ENCODE peak calls at places on chromosomes 4 and X, in five cellular contexts. I is fibroblast of mammary gland, P is heart left ventricle, W is psoas muscle, Y is AG10803. U is an unnamed sample.

GRCh38 chr4:37767546-37767945 is 58.9 kb upstream of the PGM2 start:
- DNase-seq in I (peak), Y (peak), P (peak), W (peak), U (peak)

GRCh38 chrX:46811101-46811500 is 25.7 kb upstream of the RP2 start:
- DNase-seq in I (peak), P (no peak), Y (peak), W (no peak), U (no peak)

GRCh38 chrX:74234829-74235228 is 69.2 kb upstream of the ZCCHC13 start:
- DNase-seq in P (no peak), I (no peak), W (no peak), Y (no peak), U (no peak)

GRCh38 chr4:186844059-186844681 is 120.5 kb upstream of the FAT1 start:
- DNase-seq in W (no peak), Y (peak), I (peak), P (peak), U (no peak)

GRCh38 chr4:16078195-16078756 is 5.5 kb downstream of the PROM1 start:
- DNase-seq in W (no peak), I (no peak), Y (no peak), P (no peak), U (no peak)

GRCh38 chrX:110407910-110408545 is 49.4 kb downstream of the RTL9 start:
- DNase-seq in W (no peak), I (peak), P (peak), Y (peak), U (peak)

GRCh38 chr4:86957214-86957613 is 22.4 kb downstream of the AFF1 start:
- DNase-seq in W (no peak), I (peak), P (no peak), Y (peak), U (no peak)

GRCh38 chr4:78650106-78651021 is 98.8 kb downstream of the ANXA3 start:
- DNase-seq in W (no peak), I (peak), P (no peak), Y (peak), U (no peak)

GRCh38 chr4:152698012-152698499 is 18.3 kb upstream of the TMEM154 start:
- DNase-seq in Y (no peak), I (no peak), P (no peak), W (no peak), U (no peak)

GRCh38 chrX:129925305-129926092 is 19.5 kb downstream of the UTP14A start:
- DNase-seq in I (peak), W (peak), P (peak), Y (peak), U (peak)

GRCh38 chr4:43471950-43472349 is 579.4 kb downstream of the GRXCR1 start:
- DNase-seq in W (no peak), I (peak), Y (no peak), P (no peak), U (no peak)

GRCh38 chrX:71661919-71662318 is 5.4 kb upstream of the LOC101059915 start:
- DNase-seq in Y (no peak), I (no peak), P (no peak), W (no peak), U (no peak)

GRCh38 chr4:47075919-47076318 is 44.6 kb downstream of the GABRB1 start:
- DNase-seq in P (no peak), Y (no peak), W (no peak), I (no peak), U (no peak)

GRCh38 chr4:16860506-16860905 is 37.9 kb downstream of the LDB2 start:
- DNase-seq in P (no peak), Y (peak), I (peak), W (no peak), U (no peak)

GRCh38 chrX:39850630-39851152 is 247.1 kb downstream of the BCOR start:
- DNase-seq in W (no peak), Y (peak), P (no peak), I (peak), U (peak)

GRCh38 chrX:37608156-37608555 is 36.7 kb downstream of the LANCL3 start:
- DNase-seq in Y (no peak), I (no peak), W (no peak), P (no peak), U (no peak)

GRCh38 chr4:16268290-16268689 is 42.0 kb upstream of the TAPT1 start:
- DNase-seq in Y (no peak), P (no peak), W (no peak), I (no peak), U (no peak)

GRCh38 chr4:25104561-25104960 is 55.7 kb downstream of the SEPSECS start:
- DNase-seq in P (no peak), Y (no peak), I (no peak), W (no peak), U (no peak)
- TF ChIP-seq CTCF in P (no peak), Y (no peak), I (no peak), W (no peak), U (no peak)

GRCh38 chrX:117996918-117997480 is 119.6 kb downstream of the KLHL13 start:
- DNase-seq in Y (no peak), W (no peak), P (no peak), I (peak), U (no peak)
- TF ChIP-seq CTCF in Y (no peak), W (peak), P (peak), I (peak), U (no peak)

GRCh38 chrX:1103360-1103759 is 109.1 kb downstream of the CRLF2 start:
- DNase-seq in P (no peak), W (no peak), I (no peak), Y (no peak), U (no peak)

GRCh38 chrX:1102786-1103185 is 109.7 kb downstream of the CRLF2 start:
- DNase-seq in I (no peak), Y (no peak), P (no peak), W (no peak), U (no peak)

GRCh38 chrX:1097328-1097727 is 115.1 kb downstream of the CRLF2 start:
- DNase-seq in W (no peak), I (no peak), P (no peak), Y (no peak), U (no peak)

GRCh38 chrX:1094934-1095333 is 117.5 kb downstream of the CRLF2 start:
- DNase-seq in I (no peak), W (no peak), Y (no peak), P (no peak), U (no peak)

DNA sequence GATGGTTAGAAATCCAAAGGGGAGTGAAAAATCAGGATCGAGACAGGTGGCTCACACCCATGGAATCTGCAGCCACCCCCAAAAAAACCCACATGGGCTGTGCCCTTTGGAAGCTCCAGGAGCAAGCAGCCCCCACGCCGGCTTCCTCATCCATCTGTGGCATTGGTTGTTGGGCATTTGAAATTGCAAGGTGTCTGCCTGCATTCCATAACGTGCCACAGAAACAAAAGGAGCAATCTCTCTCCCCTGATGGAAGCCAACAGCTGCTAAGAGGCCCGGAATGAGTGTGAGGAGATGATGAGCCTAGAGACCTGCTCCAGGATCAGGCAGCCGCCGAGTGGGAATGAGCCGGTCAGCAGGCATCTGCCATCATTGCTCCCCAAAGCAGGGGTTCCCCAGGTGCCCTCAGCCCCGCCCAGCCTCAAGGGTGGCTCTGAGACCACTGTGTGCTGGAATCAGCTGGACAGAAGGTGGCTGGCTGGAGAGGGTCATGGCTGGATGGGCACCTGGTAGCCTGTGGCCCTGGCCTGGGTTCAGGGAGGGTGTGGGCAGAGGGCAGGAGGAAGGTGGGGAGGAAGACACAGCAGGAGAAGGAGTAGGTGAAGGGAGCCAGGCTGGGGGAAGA is 113.2 kb downstream of the CRLF2 start:
- DNase-seq in I (no peak), Y (no peak), W (no peak), P (no peak), U (no peak)
- TF ChIP-seq CTCF in I (no peak), Y (no peak), W (no peak), P (no peak), U (no peak)

DNA sequence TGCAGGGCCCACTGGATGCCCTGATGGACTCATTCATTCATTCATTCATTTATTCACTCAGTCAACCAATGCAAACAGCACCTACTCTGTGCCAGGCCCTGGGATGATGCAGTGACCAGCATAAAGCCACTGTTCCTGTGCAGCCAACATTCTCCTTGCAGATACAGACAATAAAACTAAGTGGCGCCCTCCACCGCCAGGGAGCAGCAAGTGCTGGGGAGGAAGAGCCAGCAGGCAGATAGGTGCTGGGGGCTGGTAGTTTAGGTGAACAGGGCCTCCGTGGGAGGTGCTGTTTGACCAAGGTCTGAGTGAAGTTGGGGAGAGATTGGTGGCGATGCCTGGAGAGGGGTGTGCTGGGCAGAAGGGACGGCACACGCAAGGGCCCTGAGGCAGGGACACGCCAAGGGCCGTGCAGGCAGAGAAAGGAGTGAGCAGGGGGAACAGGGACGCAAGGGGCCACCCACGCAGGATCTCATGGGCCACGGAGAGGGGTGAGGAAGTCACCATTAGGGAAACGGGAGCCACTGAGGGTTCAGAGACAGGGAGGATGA is 65.5 kb downstream of the WFS1 start:
- DNase-seq in W (no peak), P (no peak), Y (no peak), I (no peak), U (no peak)
- TF ChIP-seq CTCF in W (no peak), P (no peak), Y (no peak), I (no peak), U (no peak)

GRCh38 chrX:96447161-96447560 is 237.5 kb upstream of the DIAPH2 start:
- DNase-seq in W (no peak), P (no peak), I (no peak), Y (no peak), U (no peak)
- TF ChIP-seq CTCF in W (no peak), P (no peak), I (no peak), Y (no peak), U (no peak)

GRCh38 chr4:2262944-2263250 is 988 bp upstream of the MXD4 start:
- DNase-seq in Y (no peak), W (no peak), P (no peak), I (no peak), U (peak)
- TF ChIP-seq CTCF in Y (no peak), W (no peak), P (no peak), I (no peak), U (no peak)

GRCh38 chr4:82282875-82283274 is 90.9 kb downstream of the HNRNPD start:
- DNase-seq in I (no peak), W (no peak), Y (no peak), P (no peak), U (no peak)

GRCh38 chr4:82287720-82288119 is 86.1 kb downstream of the HNRNPD start:
- DNase-seq in W (no peak), Y (no peak), P (no peak), I (no peak), U (no peak)

GRCh38 chr4:82284475-82284857 is 89.3 kb downstream of the HNRNPD start:
- DNase-seq in I (no peak), Y (peak), W (no peak), P (no peak), U (no peak)

DNA sequence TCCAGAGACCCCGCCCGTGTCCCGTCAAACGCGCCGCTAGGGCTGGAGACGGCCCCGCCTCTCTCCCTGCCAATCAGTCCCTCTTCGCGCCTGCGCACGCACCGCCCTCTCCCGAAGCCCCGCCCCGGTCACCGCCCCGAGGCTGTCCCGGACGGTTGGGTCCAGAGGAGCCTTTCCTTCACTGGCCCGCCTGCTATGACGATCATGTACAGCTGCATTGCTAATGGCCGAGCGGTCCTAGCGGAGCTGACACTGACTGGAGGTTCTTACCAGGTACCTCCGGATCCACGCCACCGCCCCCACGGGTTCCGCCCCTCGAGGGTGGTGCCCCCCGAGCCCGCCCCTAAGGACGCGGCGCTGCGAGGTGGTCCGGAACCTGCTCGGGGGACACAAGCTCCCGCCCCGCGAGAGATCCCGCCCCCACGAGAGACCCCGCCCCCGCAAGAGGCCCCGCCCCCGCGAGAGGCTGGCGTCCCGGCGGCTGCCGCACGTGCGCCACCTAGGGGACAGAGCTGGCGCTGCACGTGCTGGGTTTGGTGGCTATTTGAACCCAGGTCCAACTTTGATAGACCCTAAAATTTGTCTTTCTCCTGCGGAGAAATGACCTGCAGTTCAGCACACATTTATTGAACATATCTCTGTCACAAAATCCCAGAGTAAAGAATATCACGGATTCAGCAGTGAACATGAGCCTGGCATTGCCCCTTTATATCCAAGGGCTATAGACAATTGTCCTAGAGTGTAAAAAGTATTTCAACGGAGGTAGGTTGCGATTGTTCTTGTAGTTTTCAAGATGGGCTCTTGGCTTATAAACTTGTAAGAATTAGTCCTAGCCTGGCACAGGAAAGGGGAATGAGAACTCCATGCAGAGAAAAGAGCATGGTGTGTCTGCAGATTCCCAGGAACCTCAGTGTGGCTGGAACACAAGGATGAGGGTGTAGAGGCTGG is 88.7 kb downstream of the HNRNPD start:
- DNase-seq in Y (peak), W (peak), I (peak), P (peak), U (peak)
- TF ChIP-seq CTCF in Y (peak), W (peak), I (peak), P (peak), U (peak)

DNA sequence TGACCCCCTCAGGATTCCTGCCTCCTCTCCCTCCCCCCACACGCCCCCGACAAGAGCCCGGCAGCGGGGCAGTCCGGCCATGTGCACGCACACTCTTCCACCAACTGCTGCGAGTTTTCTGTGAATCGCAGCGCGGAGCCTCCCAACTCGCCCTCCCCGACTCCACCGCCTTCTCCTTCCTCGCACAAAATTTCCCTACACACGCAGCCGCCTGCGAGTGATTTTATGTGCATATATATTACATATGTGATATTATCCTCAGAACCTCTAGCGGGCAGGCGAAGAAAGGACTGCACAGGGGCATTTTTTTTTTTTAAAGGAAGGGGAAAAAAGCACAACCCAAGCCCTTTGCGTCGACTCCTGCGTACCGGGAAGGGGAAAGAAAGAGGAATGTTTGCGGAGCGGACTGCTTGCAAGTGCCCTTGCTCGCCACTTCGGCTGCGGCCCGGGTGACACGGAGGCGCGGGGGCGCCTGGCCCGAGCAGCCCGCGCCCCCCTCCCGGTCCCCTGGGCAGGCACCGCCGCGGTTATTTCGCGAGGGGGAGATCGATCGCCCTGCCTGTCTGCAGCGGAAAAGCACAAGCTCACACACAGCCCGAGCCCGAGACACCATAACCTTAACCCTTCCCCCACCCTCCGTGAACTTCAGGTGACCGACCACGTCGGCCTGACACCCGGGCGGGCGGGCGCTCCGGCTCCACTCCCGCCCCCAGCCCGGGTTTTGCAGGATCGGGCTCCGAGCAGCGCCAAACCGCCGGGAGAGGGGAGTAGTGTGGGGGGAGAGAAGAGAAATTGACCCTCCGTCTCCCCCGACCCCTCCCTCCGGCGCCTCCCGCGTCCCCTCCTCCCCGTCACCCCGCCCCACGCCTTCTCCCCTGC is 2.2 kb downstream of the ZNF827 start:
- DNase-seq in Y (peak), W (peak), P (peak), I (peak), U (peak)
- TF ChIP-seq CTCF in Y (peak), W (peak), P (peak), I (peak), U (no peak)

GRCh38 chr4:164081801-164082200 is 587.3 kb downstream of the TMA16 start:
- DNase-seq in Y (no peak), W (no peak), I (no peak), P (no peak), U (no peak)

DNA sequence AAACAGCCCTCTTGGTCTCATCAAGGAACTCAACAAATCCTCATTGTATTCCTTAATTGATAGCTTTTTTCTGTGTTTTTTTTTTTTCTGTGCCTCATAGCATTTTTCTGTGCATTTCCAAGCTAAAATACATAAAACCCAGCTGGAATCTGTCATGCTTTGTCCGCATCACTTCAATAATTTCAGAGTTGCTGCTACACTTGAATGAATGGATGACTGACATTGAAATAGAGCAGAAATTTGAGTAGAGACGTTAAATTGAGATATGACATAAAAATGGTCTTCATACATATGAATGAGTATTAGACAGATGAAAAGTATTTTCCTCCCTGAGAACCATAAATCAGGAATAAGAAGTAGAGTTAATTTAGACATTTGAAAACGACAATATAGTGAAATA is 593.2 kb downstream of the TMA16 start:
- DNase-seq in Y (no peak), W (no peak), I (no peak), P (no peak), U (no peak)
- TF ChIP-seq CTCF in Y (no peak), W (no peak), I (no peak), P (no peak), U (no peak)